ENCODE peak calls at places on chromosomes 2 and 18, in four cellular contexts. C is stimulated activated CD4-positive, alpha-beta T cell treated with anti-CD3 and anti-CD28 coated beads, Interleukin-12 subunit alpha, Interleukin-12 subunit beta, amount 100 ng/mL, for 4 hours; W is NCI-H460; D is iPS-NIHi11. F is an unnamed sample.

GRCh38 chr2:189580267-189580661 is 322 bp downstream of the SLC40A1 start:
- DNase-seq in C (peak), W (no peak), D (peak), F (peak)

GRCh38 chr2:110725859-110726258 is 6.5 kb upstream of the ACOXL start:
- DNase-seq in C (no peak), D (no peak), W (no peak), F (no peak)

GRCh38 chr2:199456383-199457146 is 1.2 kb downstream of the SATB2 start:
- DNase-seq in C (no peak), W (no peak), D (no peak), F (no peak)

GRCh38 chr2:117335967-117336366 is 478.5 kb upstream of the DDX18 start:
- DNase-seq in C (no peak), W (no peak), D (no peak), F (no peak)

GRCh38 chr2:233235977-233236376 is 15.5 kb upstream of the ATG16L1 start:
- DNase-seq in W (no peak), C (no peak), D (peak), F (peak)

GRCh38 chr2:171046056-171046560 is 114.6 kb downstream of the TLK1 start:
- DNase-seq in C (no peak), W (no peak), D (no peak), F (no peak)

GRCh38 chr2:154402138-154402714 is 296.3 kb upstream of the KCNJ3 start:
- DNase-seq in W (peak), D (peak), C (no peak), F (no peak)

GRCh38 chr18:56217406-56217805 is 421.0 kb downstream of the TXNL1 start:
- DNase-seq in C (no peak), W (no peak), D (no peak), F (no peak)

GRCh38 chr2:237483018-237483731 is 3.9 kb upstream of the MLPH start:
- DNase-seq in C (no peak), W (peak), D (no peak), F (no peak)

GRCh38 chr2:37829202-37829601 is 95.9 kb upstream of the RMDN2 start:
- DNase-seq in C (no peak), W (no peak), D (peak), F (no peak)

GRCh38 chr2:96102596-96103387 is 13.6 kb downstream of the ADRA2B start:
- DNase-seq in C (no peak), D (no peak), W (no peak), F (peak)

GRCh38 chr2:240898108-240898730 is 2.3 kb upstream of the MAB21L4 start:
- DNase-seq in W (no peak), C (no peak), D (no peak), F (no peak)

GRCh38 chr2:29420999-29421856 is 306.0 kb downstream of the CLIP4 start:
- DNase-seq in W (no peak), D (no peak), C (no peak), F (no peak)

GRCh38 chr18:58166278-58166844 is 122.3 kb downstream of the NEDD4L start:
- DNase-seq in C (no peak), W (no peak), D (no peak), F (no peak)

GRCh38 chr2:84483320-84483719 is 24.2 kb upstream of the SUCLG1 start:
- DNase-seq in W (no peak), D (no peak), C (no peak), F (no peak)

GRCh38 chr2:191166756-191167445 is 16.1 kb upstream of the STAT4 start:
- DNase-seq in W (no peak), C (no peak), D (no peak), F (no peak)

GRCh38 chr2:19038096-19039015 is 320.1 kb downstream of the OSR1 start:
- DNase-seq in C (no peak), W (no peak), D (no peak), F (no peak)

GRCh38 chr2:20448246-20449046 is 1.6 kb downstream of the RHOB start:
- DNase-seq in D (no peak), W (no peak), C (no peak), F (peak)

GRCh38 chr2:71796174-71796592 is 342.8 kb downstream of the DYSF start:
- DNase-seq in C (no peak), W (no peak), D (no peak), F (no peak)

GRCh38 chr2:83233284-83233683 is 1225.8 kb downstream of the SUCLG1 start:
- DNase-seq in W (no peak), C (no peak), D (no peak), F (no peak)

GRCh38 chr2:37449686-37450392 is 105.4 kb downstream of the QPCT start:
- DNase-seq in W (no peak), C (no peak), D (no peak), F (no peak)

GRCh38 chr2:177633111-177633510 is 240.5 kb downstream of the AGPS start:
- DNase-seq in D (no peak), C (no peak), W (no peak), F (no peak)

GRCh38 chr2:174333502-174334277 is 1.1 kb upstream of the SP9 start:
- DNase-seq in D (peak), C (no peak), W (no peak), F (peak)

GRCh38 chr2:23745726-23746105 is 181.2 kb downstream of the ATAD2B start:
- DNase-seq in C (no peak), D (no peak), W (no peak), F (no peak)

GRCh38 chr2:63588385-63589147 is at the start of the genes MDH1 and WDPCP:
- DNase-seq in C (peak), W (peak), D (peak), F (peak)

GRCh38 chr2:173462908-173463840 is 108.5 kb downstream of the CDCA7 start:
- DNase-seq in C (no peak), D (no peak), W (no peak), F (no peak)

GRCh38 chr2:160943429-160943828 is 216.8 kb upstream of the TANK start:
- DNase-seq in D (no peak), C (no peak), W (no peak), F (no peak)

GRCh38 chr2:200863655-200864205 is 728 bp downstream of the CLK1 start:
- DNase-seq in D (no peak), C (no peak), W (no peak), F (no peak)

GRCh38 chr2:181673178-181673577 is 7.1 kb downstream of the NEUROD1 start:
- DNase-seq in D (no peak), W (no peak), C (no peak), F (no peak)

GRCh38 chr2:64049633-64050220 is 30.5 kb upstream of the VPS54 start:
- DNase-seq in C (peak), W (peak), D (peak), F (peak)

GRCh38 chr18:52156166-52156565 is 183.8 kb upstream of the DCC start:
- DNase-seq in W (no peak), C (no peak), D (no peak), F (no peak)

GRCh38 chr18:63119647-63120046 is 199.9 kb downstream of the BCL2 start:
- DNase-seq in D (peak), C (no peak), W (peak), F (peak)

GRCh38 chr2:116304328-116304727 is 1510.2 kb upstream of the DDX18 start:
- DNase-seq in W (no peak), D (no peak), C (no peak), F (no peak)

GRCh38 chr18:42298744-42299685 is 344.0 kb downstream of the PIK3C3 start:
- DNase-seq in W (peak), C (peak), D (peak), F (peak)

GRCh38 chr2:149313512-149313972 is 16.8 kb upstream of the LYPD6 start:
- DNase-seq in D (peak), C (no peak), W (peak), F (peak)

GRCh38 chr2:38446418-38446817 is 69.3 kb upstream of the ATL2 start:
- DNase-seq in C (no peak), D (no peak), W (peak), F (no peak)

GRCh38 chr18:56696966-56697365 is 45.8 kb downstream of the WDR7 start:
- DNase-seq in C (no peak), W (no peak), D (no peak), F (no peak)

F was measured in WTC11.